ENCODE peak calls at places on chromosomes 13 and 19, in nine cellular contexts. J is iris pigment epithelial cell; S is transverse colon; E is NB4; A is brain microvascular endothelial cell; H is RWPE1; L is germinal center; Q is stimulated activated naive CD8-positive, alpha-beta T cell treated with anti-CD3 and anti-CD28 coated beads, Interleukin-15, amount 100 ng/mL, for 72 hours; F is HEK293T. V is an unnamed sample.

GRCh38 chr13:48976677-48977625 is 1.2 kb downstream of the FNDC3A start:
- DNase-seq in A (no peak), F (no peak), Q (no peak), S (peak), E (peak), J (peak), L (no peak), H (no peak), V (peak)

GRCh38 chr19:49497047-49497789 is 984 bp downstream of the RPS11 start:
- DNase-seq in S (peak), Q (no peak), H (peak), L (peak), E (peak), A (peak), F (no peak), J (peak), V (peak)

GRCh38 chr19:31616031-31616430 is 266.8 kb upstream of the TSHZ3 start:
- DNase-seq in E (no peak), F (no peak), J (no peak), Q (no peak), S (no peak), L (no peak), A (no peak), H (no peak), V (no peak)

GRCh38 chr19:38021356-38021755 is 114.3 kb downstream of the SIPA1L3 start:
- DNase-seq in S (no peak), A (no peak), F (no peak), E (no peak), J (no peak), L (no peak), H (no peak), Q (no peak), V (no peak)

GRCh38 chr19:48681127-48681470 is 8.3 kb upstream of the NTN5 start:
- DNase-seq in Q (no peak), J (peak), A (peak), E (peak), F (no peak), H (no peak), S (no peak), L (no peak), V (peak)

GRCh38 chr13:109145631-109146030 is 516.2 kb downstream of the MYO16 start:
- DNase-seq in F (peak), E (peak), H (peak), Q (no peak), J (peak), A (peak), L (peak), S (peak), V (peak)

GRCh38 chr13:106867249-106867648 is 299.3 kb upstream of the ARGLU1 start:
- DNase-seq in E (no peak), J (peak), F (peak), L (no peak), A (peak), S (no peak), H (no peak), Q (no peak), V (peak)

GRCh38 chr19:3821156-3821555 is 35.0 kb upstream of the MATK start:
- DNase-seq in F (no peak), H (no peak), L (no peak), S (no peak), A (no peak), E (no peak), J (no peak), Q (no peak), V (no peak)

GRCh38 chr19:43525836-43526771 is 897 bp downstream of the ETHE1 start:
- DNase-seq in E (peak), S (peak), Q (no peak), J (peak), F (no peak), H (peak), L (no peak), A (no peak), V (peak)

GRCh38 chr19:17648097-17648660 is 40.0 kb downstream of the UNC13A start:
- DNase-seq in J (no peak), A (no peak), Q (no peak), F (peak), S (no peak), E (no peak), H (no peak), L (no peak), V (no peak)

GRCh38 chr13:44713793-44714469 is 137.8 kb upstream of the TSC22D1 start:
- DNase-seq in A (peak), E (no peak), H (peak), Q (no peak), F (no peak), J (peak), S (no peak), L (no peak), V (peak)

GRCh38 chr13:101784313-101784712 is 331.8 kb downstream of the ITGBL1 start:
- DNase-seq in F (no peak), H (no peak), A (no peak), S (no peak), L (no peak), Q (no peak), E (no peak), J (no peak), V (no peak)

GRCh38 chr13:112247471-112248405 is 128.4 kb upstream of the SPACA7 start:
- DNase-seq in H (no peak), A (no peak), F (no peak), J (no peak), S (no peak), E (no peak), L (no peak), Q (no peak), V (no peak)

GRCh38 chr19:33665776-33666175 is 44.0 kb downstream of the CHST8 start:
- DNase-seq in H (no peak), Q (no peak), J (no peak), L (no peak), F (no peak), S (no peak), A (no peak), E (no peak), V (no peak)

GRCh38 chr13:24842533-24843278 is 78.7 kb downstream of the RNF17 start:
- DNase-seq in E (peak), J (no peak), S (no peak), F (no peak), H (peak), A (no peak), Q (no peak), L (no peak), V (no peak)

GRCh38 chr13:106680796-106681482 is 113.0 kb upstream of the ARGLU1 start:
- DNase-seq in L (no peak), J (no peak), H (no peak), E (peak), Q (no peak), A (no peak), S (no peak), F (no peak), V (no peak)

GRCh38 chr13:76418404-76418803 is 467.8 kb downstream of the KCTD12 start:
- DNase-seq in Q (no peak), S (no peak), H (no peak), J (no peak), E (no peak), A (no peak), L (no peak), F (no peak), V (no peak)

GRCh38 chr19:33532859-33533455 is 11.4 kb upstream of the PEPD start:
- DNase-seq in A (no peak), S (no peak), L (no peak), J (no peak), F (no peak), E (no peak), Q (no peak), H (no peak), V (no peak)

GRCh38 chr13:32883501-32883900 is 132.7 kb upstream of the KL start:
- DNase-seq in A (no peak), E (no peak), L (no peak), H (peak), J (peak), S (no peak), Q (no peak), F (no peak), V (peak)

GRCh38 chr13:71877280-71877653 is 10.3 kb upstream of the DACH1 start:
- DNase-seq in F (no peak), H (no peak), Q (no peak), A (no peak), J (no peak), L (no peak), E (no peak), S (no peak), V (no peak)

GRCh38 chr19:42396248-42396541 is 6.1 kb upstream of the CNFN start:
- DNase-seq in A (no peak), J (no peak), L (peak), F (peak), H (no peak), E (peak), Q (no peak), S (no peak), V (no peak)

GRCh38 chr13:67200183-67200582 is 30.0 kb downstream of the PCDH9 start:
- DNase-seq in A (no peak), J (no peak), S (no peak), Q (no peak), F (no peak), L (no peak), E (no peak), H (no peak), V (no peak)

GRCh38 chr19:2603320-2603719 is 99.2 kb downstream of the GNG7 start:
- DNase-seq in Q (no peak), H (no peak), E (no peak), L (no peak), J (peak), S (no peak), A (peak), F (no peak), V (peak)

GRCh38 chr13:27274631-27275030 is 4.0 kb downstream of the RASL11A start:
- DNase-seq in H (no peak), A (no peak), E (no peak), S (no peak), Q (no peak), F (no peak), L (no peak), J (no peak), V (no peak)

GRCh38 chr13:44165172-44165894 is 208.3 kb upstream of the SERP2 start:
- DNase-seq in E (no peak), F (no peak), A (no peak), L (no peak), S (no peak), Q (no peak), J (no peak), H (no peak), V (no peak)

GRCh38 chr13:95100525-95101121 is 200.6 kb downstream of the ABCC4 start:
- DNase-seq in S (no peak), H (peak), F (no peak), Q (no peak), E (no peak), A (peak), L (no peak), J (no peak), V (peak)

GRCh38 chr19:30222993-30223865 is 149.0 kb upstream of the ZNF536 start:
- DNase-seq in E (no peak), A (no peak), S (no peak), Q (no peak), H (no peak), L (no peak), F (no peak), J (no peak), V (no peak)

GRCh38 chr19:45958763-45959516 is 14.7 kb downstream of the NOVA2 start:
- DNase-seq in Q (no peak), H (no peak), E (no peak), J (no peak), A (no peak), S (no peak), F (no peak), L (no peak), V (peak)

GRCh38 chr19:48635263-48635965 is 1.8 kb downstream of the DBP start:
- DNase-seq in S (peak), J (no peak), E (peak), Q (peak), F (peak), L (peak), A (no peak), H (peak), V (no peak)